ENCODE peak calls at places on chromosomes 7 and 10, in six cellular contexts. H, Q, C, B, R and Y are unnamed samples.

GRCh38 chr7:98399903-98400537 is 870 bp downstream of the BAIAP2L1 start:
- DNase-seq in H (peak), Q (no peak), C (no peak), B (no peak), R (no peak), Y (no peak)

GRCh38 chr7:116122972-116123595 is 87.3 kb upstream of the TES start:
- DNase-seq in H (peak), Q (peak), C (no peak), B (peak), R (no peak), Y (peak)

GRCh38 chr7:65509368-65510186 is 135.9 kb downstream of the ZNF92 start:
- DNase-seq in H (no peak), Q (no peak), C (no peak), B (no peak), R (no peak), Y (no peak)

GRCh38 chr7:75906991-75907667 is 7.8 kb upstream of the POR start:
- DNase-seq in H (no peak), Q (no peak), C (no peak), B (peak), R (no peak), Y (no peak)

GRCh38 chr7:12222889-12223579 is 11.9 kb downstream of the TMEM106B start:
- DNase-seq in H (no peak), Q (no peak), C (no peak), B (no peak), R (no peak), Y (no peak)

GRCh38 chr7:43362652-43363428 is 220.1 kb upstream of the STK17A start:
- DNase-seq in H (peak), Q (no peak), C (no peak), B (no peak), R (no peak), Y (no peak)

GRCh38 chr7:22723171-22723601 is 3.8 kb upstream of the IL6 start:
- DNase-seq in H (peak), Q (no peak), C (no peak), B (no peak), R (no peak), Y (no peak)

GRCh38 chr10:22618081-22618785 is 96.1 kb downstream of the PIP4K2A start:
- DNase-seq in H (peak), Q (no peak), C (no peak), B (peak), R (no peak), Y (no peak)

GRCh38 chr10:119298788-119299187 is 91.4 kb downstream of the GRK5 start:
- DNase-seq in H (no peak), Q (no peak), C (no peak), B (no peak), R (no peak), Y (no peak)

GRCh38 chr7:117401293-117402002 is 25.8 kb downstream of the ASZ1 start:
- DNase-seq in H (peak), Q (peak), C (no peak), B (peak), R (peak), Y (peak)

GRCh38 chr7:145698526-145699262 is 417.9 kb upstream of the CNTNAP2 start:
- DNase-seq in H (peak), Q (no peak), C (no peak), B (no peak), R (no peak), Y (no peak)

GRCh38 chr10:90592903-90593302 is 264.9 kb downstream of the HTR7 start:
- DNase-seq in H (peak), Q (peak), C (peak), B (peak), R (no peak), Y (peak)
- TF ChIP-seq BHLHE40 in H (no peak), Q (no peak), C (no peak), B (no peak), R (no peak), Y (no peak)

DNA sequence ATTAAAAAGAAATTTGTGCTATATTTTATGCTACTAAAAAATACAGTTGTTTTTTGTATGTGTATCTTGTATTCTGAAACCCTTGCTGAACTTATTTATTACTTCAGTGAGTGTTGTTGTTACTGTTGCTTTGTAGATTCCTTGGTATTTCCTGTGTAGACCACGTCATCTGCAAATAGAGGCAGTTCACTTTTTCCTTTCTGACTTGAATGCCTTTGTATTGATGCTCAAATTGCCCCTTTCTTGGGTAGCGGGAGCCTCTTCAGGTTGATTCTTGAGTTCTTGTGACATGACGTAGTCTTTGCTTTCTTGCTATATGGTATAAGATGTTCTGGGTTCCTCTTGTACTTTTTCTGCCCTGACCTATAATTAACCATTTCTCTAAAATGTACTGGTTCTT is 504.1 kb downstream of the SDK1 start:
- DNase-seq in H (peak), Q (no peak), C (no peak), B (no peak), R (no peak), Y (no peak)
- TF ChIP-seq BHLHE40 in H (no peak), Q (no peak), C (no peak), B (no peak), R (no peak), Y (no peak)

GRCh38 chr10:110356628-110357245 is 52.0 kb upstream of the SMNDC1 start:
- DNase-seq in H (peak), Q (no peak), C (peak), B (no peak), R (peak), Y (no peak)
- TF ChIP-seq BHLHE40 in H (peak), Q (no peak), C (peak), B (no peak), R (no peak), Y (no peak)

DNA sequence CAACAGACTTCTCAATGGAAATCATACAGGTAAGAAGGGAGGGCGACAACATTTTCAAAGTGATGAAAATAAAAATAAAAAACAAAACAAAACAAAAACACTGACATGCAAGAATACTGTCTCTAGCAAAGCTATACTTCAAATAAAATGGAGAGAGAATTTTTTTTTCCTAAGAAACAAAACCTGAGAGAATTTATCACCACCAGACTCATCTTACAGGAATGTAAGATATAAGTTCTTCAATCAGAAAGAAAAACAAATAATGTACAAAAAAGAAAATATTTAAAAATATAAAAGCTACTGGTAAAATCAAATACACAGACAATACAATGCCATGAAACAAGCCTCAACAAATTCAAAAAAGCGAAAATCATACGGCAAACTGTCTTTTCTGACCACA is 113.2 kb downstream of the NRBF2 start:
- DNase-seq in H (peak), Q (no peak), C (no peak), B (no peak), R (no peak), Y (no peak)
- TF ChIP-seq BHLHE40 in H (no peak), Q (no peak), C (no peak), B (no peak), R (no peak), Y (no peak)

DNA sequence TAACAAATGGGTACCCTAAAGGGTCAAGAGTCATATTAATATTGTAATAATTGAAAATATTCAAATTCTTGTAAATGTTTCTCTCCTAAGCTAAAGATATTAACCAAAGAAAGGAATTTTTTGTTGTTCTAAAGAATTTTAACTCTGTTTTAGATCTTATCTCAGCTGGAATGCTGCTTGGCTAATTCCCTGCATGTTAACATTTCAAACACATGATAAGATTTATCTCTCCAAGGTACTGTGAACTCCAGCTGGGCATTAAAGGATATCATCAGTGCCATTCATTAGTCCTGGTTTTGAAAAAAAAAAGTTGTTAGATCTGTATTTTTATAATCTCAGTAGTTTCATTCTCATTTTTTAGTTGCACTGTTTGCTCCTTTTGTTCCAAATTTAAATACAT is 76.9 kb downstream of the MAPK8 start:
- DNase-seq in H (no peak), Q (no peak), C (no peak), B (peak), R (no peak), Y (no peak)
- TF ChIP-seq BHLHE40 in H (no peak), Q (no peak), C (no peak), B (no peak), R (no peak), Y (no peak)

GRCh38 chr7:114862406-114862805 is 59.5 kb upstream of the MDFIC start:
- DNase-seq in H (no peak), Q (no peak), C (no peak), B (no peak), R (no peak), Y (no peak)
- TF ChIP-seq BHLHE40 in H (no peak), Q (no peak), C (no peak), B (no peak), R (no peak), Y (no peak)

GRCh38 chr7:84088669-84089278 is 105.8 kb downstream of the SEMA3A start:
- DNase-seq in H (peak), Q (no peak), C (no peak), B (no peak), R (no peak), Y (no peak)
- TF ChIP-seq BHLHE40 in H (no peak), Q (no peak), C (no peak), B (no peak), R (no peak), Y (no peak)